ENCODE peak calls at places on chromosomes 4 and X, in five cellular contexts. C is EH, E is cardiac muscle cell, O is caudate nucleus, V is glutamatergic neuron. M is an unnamed sample.

GRCh38 chr4:147984065-147984777 is 252.3 kb downstream of the ARHGAP10 start:
- DNase-seq in C (peak; percentile 67), E (peak; percentile 73), O (peak; percentile 24), V (peak; percentile 42), M (no peak)

GRCh38 chr4:78057135-78057599 is at the start of gene FRAS1:
- DNase-seq in C (peak; percentile 39), E (peak; percentile 53), O (peak; percentile 63), V (peak; percentile 75), M (no peak)

GRCh38 chr4:98747659-98748091 is 89.3 kb upstream of the TSPAN5 start:
- DNase-seq in C (no peak), E (no peak), O (no peak), V (no peak), M (no peak)

GRCh38 chr4:120633810-120634209 is 288.7 kb downstream of the PRDM5 start:
- DNase-seq in C (peak; percentile 31), E (no peak), O (no peak), V (no peak), M (no peak)

GRCh38 chr4:64417974-64418373 is 8.7 kb upstream of the TECRL start:
- DNase-seq in C (no peak), E (peak; percentile 2), O (no peak), V (no peak), M (no peak)

GRCh38 chr4:88981571-88981970 is 75.4 kb downstream of the FAM13A start:
- DNase-seq in C (no peak), E (peak; percentile 61), O (no peak), V (no peak), M (no peak)

GRCh38 chr4:140968371-140968770 is 164.9 kb downstream of the RNF150 start:
- DNase-seq in C (no peak), E (peak; percentile 18), O (no peak), V (no peak), M (no peak)

GRCh38 chrX:36364262-36364661 is 444.7 kb downstream of the CFAP47 start:
- DNase-seq in C (no peak), E (no peak), O (no peak), V (no peak), M (no peak)

GRCh38 chr4:92305148-92305877 is 1.5 kb downstream of the GRID2 start:
- DNase-seq in C (peak; percentile 12), E (peak; percentile 71), O (peak; percentile 82), V (peak; percentile 87), M (peak; percentile 82)

GRCh38 chr4:169143335-169143734 is 127.4 kb downstream of the SH3RF1 start:
- DNase-seq in C (no peak), E (no peak), O (no peak), V (no peak), M (no peak)

GRCh38 chrX:3094261-3094660 is 53.0 kb downstream of the ARSF start:
- DNase-seq in C (peak; percentile 1), E (peak; percentile 33), O (no peak), V (no peak), M (no peak)

GRCh38 chrX:48835524-48836329 is at the start of gene PCSK1N:
- DNase-seq in C (no peak), E (no peak), O (peak; percentile 41), V (peak; percentile 38), M (no peak)

GRCh38 chr4:157221426-157221894 is 932 bp downstream of the GRIA2 start:
- DNase-seq in C (no peak), E (no peak), O (no peak), V (peak; percentile 15), M (no peak)

GRCh38 chr4:87270144-87270543 is 49.7 kb upstream of the KLHL8 start:
- DNase-seq in C (peak; percentile 46), E (peak; percentile 75), O (peak; percentile 21), V (no peak), M (peak; percentile 32)

GRCh38 chr4:152780267-152780811 is 585 bp downstream of the ARFIP1 start:
- DNase-seq in C (peak; percentile 64), E (peak; percentile 24), O (no peak), V (peak; percentile 22), M (no peak)

GRCh38 chr4:46830971-46831454 is 78.0 kb downstream of the COX7B2 start:
- DNase-seq in C (no peak), E (no peak), O (no peak), V (no peak), M (no peak)

GRCh38 chrX:120457766-120458180 is 11.3 kb downstream of the LAMP2 start:
- DNase-seq in C (peak; percentile 86), E (peak; percentile 81), O (no peak), V (no peak), M (no peak)

GRCh38 chr4:145531193-145531592 is 49.5 kb downstream of the SMAD1 start:
- DNase-seq in C (no peak), E (no peak), O (peak; percentile 41), V (peak; percentile 37), M (no peak)

GRCh38 chr4:38562751-38563198 is 101.2 kb upstream of the KLF3 start:
- DNase-seq in C (peak; percentile 32), E (peak; percentile 78), O (no peak), V (no peak), M (no peak)

GRCh38 chrX:142201113-142201512 is 4.0 kb downstream of the MAGEC2 start:
- DNase-seq in C (no peak), E (no peak), O (no peak), V (no peak), M (no peak)

GRCh38 chrX:150348365-150348764 is 14.8 kb upstream of the MAMLD1 start:
- DNase-seq in C (peak; percentile 28), E (no peak), O (no peak), V (no peak), M (no peak)

GRCh38 chr4:1717129-1718094 is 3.7 kb downstream of the TMEM129 start:
- DNase-seq in C (no peak), E (no peak), O (no peak), V (no peak), M (no peak)

GRCh38 chrX:115625577-115626301 is 64.8 kb downstream of the PLS3 start:
- DNase-seq in C (peak; percentile 65), E (peak; percentile 62), O (peak; percentile 5), V (no peak), M (no peak)

GRCh38 chr4:16194199-16194598 is 32.1 kb downstream of the TAPT1 start:
- DNase-seq in C (peak; percentile 39), E (peak; percentile 73), O (no peak), V (no peak), M (no peak)

GRCh38 chrX:19875051-19875432 is 12.4 kb downstream of the SH3KBP1 start:
- DNase-seq in C (peak; percentile 38), E (no peak), O (peak; percentile 10), V (no peak), M (no peak)

GRCh38 chr4:144894525-144894924 is 203.5 kb downstream of the ANAPC10 start:
- DNase-seq in C (peak; percentile 40), E (peak; percentile 94), O (no peak), V (no peak), M (no peak)

GRCh38 chr4:22471999-22472434 is 43.8 kb downstream of the ADGRA3 start:
- DNase-seq in C (peak; percentile 8), E (no peak), O (no peak), V (no peak), M (no peak)

GRCh38 chr4:2515835-2516550 is 20.5 kb upstream of the FAM193A start:
- DNase-seq in C (no peak), E (peak; percentile 36), O (no peak), V (no peak), M (no peak)

M was measured in nucleus accumbens.